ENCODE peak calls at places on chromosome 21, in seven cellular contexts. Z is GM12878, T is HCT116, M is H1, H is K562, S is HepG2, O is SK-N-SH. V is an unnamed sample.
A peak's percentile ranks its signal among the peaks of the same experiment; 100 is the strongest.

GRCh38 chr21:31370893-31371652 is 27.0 kb upstream of the TIAM1 start:
- DNase-seq in T (no peak), M (no peak), Z (no peak), S (no peak), O (no peak), H (no peak), V (no peak)

GRCh38 chr21:14771587-14771986 is 225.5 kb upstream of the SAMSN1 start:
- DNase-seq in M (no peak), T (no peak), Z (no peak), S (no peak), O (no peak), H (no peak), V (peak; percentile 41)

GRCh38 chr21:42847726-42848125 is 31.6 kb downstream of the WDR4 start:
- DNase-seq in S (no peak), O (no peak), M (no peak), H (no peak), T (no peak), Z (no peak), V (no peak)

GRCh38 chr21:14070049-14070893 is 140.5 kb downstream of the LIPI start:
- DNase-seq in H (no peak), S (no peak), M (no peak), T (no peak), Z (no peak), O (peak; percentile 50), V (no peak)

GRCh38 chr21:21213297-21213696 is 215.1 kb downstream of the NCAM2 start:
- DNase-seq in T (no peak), H (no peak), S (no peak), M (no peak), O (no peak), Z (no peak), V (no peak)

GRCh38 chr21:31326478-31327247 is 17.4 kb downstream of the TIAM1 start:
- DNase-seq in T (no peak), S (no peak), M (no peak), O (no peak), H (no peak), Z (peak; percentile 95), V (no peak)

GRCh38 chr21:34367320-34367935 is 3.6 kb downstream of the KCNE2 start:
- DNase-seq in Z (no peak), O (peak; percentile 45), S (peak; percentile 56), M (no peak), T (peak; percentile 54), H (no peak), V (peak; percentile 95)

GRCh38 chr21:33441489-33442477 is 38.0 kb downstream of the TMEM50B start:
- DNase-seq in T (no peak), M (no peak), O (no peak), S (no peak), Z (peak; percentile 91), H (no peak), V (no peak)

GRCh38 chr21:38878394-38879179 is 72.9 kb downstream of the ETS2 start:
- DNase-seq in Z (no peak), O (no peak), H (no peak), M (no peak), S (no peak), T (no peak), V (no peak)

GRCh38 chr21:25369524-25370300 is 237.6 kb downstream of the MRPL39 start:
- DNase-seq in O (no peak), S (no peak), T (no peak), M (no peak), H (no peak), Z (no peak), V (no peak)

GRCh38 chr21:42595281-42596187 is 57.9 kb upstream of the PDE9A start:
- DNase-seq in S (no peak), O (no peak), Z (no peak), T (no peak), M (no peak), H (no peak), V (no peak)

GRCh38 chr21:31988492-31989285 is 115.9 kb downstream of the HUNK start:
- DNase-seq in H (no peak), O (no peak), S (no peak), M (no peak), T (no peak), Z (no peak), V (no peak)

GRCh38 chr21:34112316-34113033 is 39.1 kb downstream of the MRPS6 start:
- DNase-seq in Z (no peak), T (no peak), S (no peak), M (no peak), H (no peak), O (no peak), V (no peak)

GRCh38 chr21:38887062-38887686 is 81.4 kb downstream of the ETS2 start:
- DNase-seq in O (no peak), H (no peak), Z (no peak), S (no peak), T (no peak), M (no peak), V (no peak)

GRCh38 chr21:39085843-39086415 is 97.3 kb downstream of the PSMG1 start:
- DNase-seq in M (no peak), T (no peak), Z (no peak), H (no peak), S (no peak), O (no peak), V (no peak)

GRCh38 chr21:23384679-23385078 is 2222.6 kb downstream of the MRPL39 start:
- DNase-seq in S (no peak), H (no peak), Z (no peak), M (peak; percentile 31), T (no peak), O (no peak), V (no peak)

GRCh38 chr21:16455978-16456377 is 726.2 kb downstream of the USP25 start:
- DNase-seq in S (no peak), M (no peak), O (no peak), Z (no peak), T (no peak), H (no peak), V (no peak)

GRCh38 chr21:39966786-39967185 is 99.5 kb downstream of the PCP4 start:
- DNase-seq in S (no peak), M (no peak), O (no peak), H (no peak), T (no peak), Z (no peak), V (no peak)

GRCh38 chr21:45059121-45059520 is 15.3 kb upstream of the ADARB1 start:
- DNase-seq in H (no peak), M (no peak), S (no peak), O (no peak), T (no peak), Z (no peak), V (no peak)
- TF ChIP-seq JUND in H (no peak), M (no peak), S (no peak), O (no peak), T (no peak), Z (no peak), V (no peak)

GRCh38 chr21:35775778-35776515 is 284.4 kb downstream of the SETD4 start:
- DNase-seq in S (no peak), T (no peak), M (no peak), H (no peak), Z (no peak), O (no peak), V (no peak)
- TF ChIP-seq JUND in S (no peak), T (no peak), M (no peak), H (no peak), Z (no peak), O (no peak), V (no peak)

GRCh38 chr21:19684328-19684727 is 1280.7 kb upstream of the TMPRSS15 start:
- DNase-seq in O (peak; percentile 0), S (no peak), T (no peak), M (no peak), H (no peak), Z (no peak), V (no peak)
- TF ChIP-seq JUND in O (no peak), S (no peak), T (no peak), M (no peak), H (no peak), Z (no peak), V (no peak)

GRCh38 chr21:37292946-37293345 is 25.8 kb upstream of the VPS26C start:
- DNase-seq in H (no peak), T (no peak), S (no peak), O (no peak), M (no peak), Z (no peak), V (no peak)
- TF ChIP-seq JUND in H (no peak), T (no peak), S (no peak), O (no peak), M (no peak), Z (no peak), V (no peak)

V was measured in T47D.